ENCODE peak calls at places on chromosomes 4 and X, in five cellular contexts. One of them, this sample, is unnamed.

GRCh38 chrX:39652336-39652735 is 445.4 kb downstream of the BCOR start:
- DNase-seq in OCI-LY7: peak; percentile 56
- DNase-seq in kidney epithelial cell: no peak
- DNase-seq in body of pancreas: peak; percentile 20
- DNase-seq in lower lobe of right lung: no peak
- DNase-seq in this sample: no peak

GRCh38 chrX:68571292-68572256 is 72.7 kb downstream of the YIPF6 start:
- DNase-seq in OCI-LY7: no peak
- DNase-seq in kidney epithelial cell: peak; percentile 56
- DNase-seq in body of pancreas: no peak
- DNase-seq in lower lobe of right lung: no peak
- DNase-seq in this sample: peak; percentile 60

GRCh38 chr4:187826725-187827124 is 168.8 kb upstream of the ZFP42 start:
- DNase-seq in lower lobe of right lung: no peak
- DNase-seq in body of pancreas: no peak
- DNase-seq in kidney epithelial cell: no peak
- DNase-seq in OCI-LY7: no peak
- DNase-seq in this sample: no peak

GRCh38 chrX:24494544-24495113 is 29.5 kb downstream of the PDK3 start:
- DNase-seq in kidney epithelial cell: peak; percentile 54
- DNase-seq in body of pancreas: peak; percentile 62
- DNase-seq in OCI-LY7: no peak
- DNase-seq in lower lobe of right lung: no peak
- DNase-seq in this sample: peak; percentile 62

GRCh38 chrX:73068467-73069364 is 10.6 kb downstream of the PABPC1L2A start:
- DNase-seq in lower lobe of right lung: no peak
- DNase-seq in OCI-LY7: no peak
- DNase-seq in body of pancreas: no peak
- DNase-seq in kidney epithelial cell: no peak
- DNase-seq in this sample: no peak

GRCh38 chr4:59455751-59456150 is 1744.4 kb upstream of the ADGRL3 start:
- DNase-seq in kidney epithelial cell: peak; percentile 14
- DNase-seq in lower lobe of right lung: no peak
- DNase-seq in body of pancreas: no peak
- DNase-seq in OCI-LY7: no peak
- DNase-seq in this sample: no peak

GRCh38 chrX:48956728-48957414 is 536 bp downstream of the OTUD5 start:
- DNase-seq in OCI-LY7: no peak
- DNase-seq in kidney epithelial cell: no peak
- DNase-seq in body of pancreas: peak; percentile 20
- DNase-seq in lower lobe of right lung: peak; percentile 47
- DNase-seq in this sample: no peak

GRCh38 chrX:38117485-38117884 is 103.2 kb downstream of the SRPX start:
- DNase-seq in OCI-LY7: no peak
- DNase-seq in kidney epithelial cell: no peak
- DNase-seq in lower lobe of right lung: no peak
- DNase-seq in body of pancreas: peak; percentile 84
- DNase-seq in this sample: peak; percentile 8

GRCh38 chrX:103442536-103442901 is 66.2 kb downstream of the BEX3 start:
- DNase-seq in body of pancreas: no peak
- DNase-seq in lower lobe of right lung: no peak
- DNase-seq in kidney epithelial cell: no peak
- DNase-seq in OCI-LY7: no peak
- DNase-seq in this sample: no peak

GRCh38 chr4:2135083-2135482 is 76.0 kb downstream of the NAT8L start:
- DNase-seq in body of pancreas: no peak
- DNase-seq in OCI-LY7: no peak
- DNase-seq in lower lobe of right lung: no peak
- DNase-seq in kidney epithelial cell: no peak
- DNase-seq in this sample: peak; percentile 5

GRCh38 chr4:8850830-8851188 is 20.8 kb downstream of the HMX1 start:
- DNase-seq in lower lobe of right lung: peak; percentile 14
- DNase-seq in OCI-LY7: no peak
- DNase-seq in kidney epithelial cell: no peak
- DNase-seq in body of pancreas: no peak
- DNase-seq in this sample: no peak

GRCh38 chr4:182809417-182810102 is 107.6 kb downstream of the DCTD start:
- DNase-seq in lower lobe of right lung: no peak
- DNase-seq in body of pancreas: peak; percentile 49
- DNase-seq in kidney epithelial cell: no peak
- DNase-seq in OCI-LY7: no peak
- DNase-seq in this sample: no peak

GRCh38 chrX:85084770-85085393 is 81.2 kb downstream of the APOOL start:
- DNase-seq in kidney epithelial cell: peak; percentile 2
- DNase-seq in body of pancreas: peak; percentile 23
- DNase-seq in OCI-LY7: peak; percentile 33
- DNase-seq in lower lobe of right lung: no peak
- DNase-seq in this sample: no peak

GRCh38 chrX:81168391-81168790 is 33.3 kb downstream of the HMGN5 start:
- DNase-seq in body of pancreas: no peak
- DNase-seq in OCI-LY7: no peak
- DNase-seq in lower lobe of right lung: no peak
- DNase-seq in kidney epithelial cell: no peak
- DNase-seq in this sample: no peak

GRCh38 chrX:13085533-13085932 is 41.1 kb upstream of the FAM9C start:
- DNase-seq in OCI-LY7: peak; percentile 61
- DNase-seq in kidney epithelial cell: no peak
- DNase-seq in lower lobe of right lung: no peak
- DNase-seq in body of pancreas: no peak
- DNase-seq in this sample: no peak

GRCh38 chr4:63717384-63717783 is 691.9 kb downstream of the TECRL start:
- DNase-seq in kidney epithelial cell: peak; percentile 5
- DNase-seq in lower lobe of right lung: no peak
- DNase-seq in body of pancreas: no peak
- DNase-seq in OCI-LY7: no peak
- DNase-seq in this sample: peak; percentile 25

GRCh38 chrX:40318076-40318475 is 220.3 kb upstream of the BCOR start:
- DNase-seq in body of pancreas: no peak
- DNase-seq in lower lobe of right lung: no peak
- DNase-seq in kidney epithelial cell: no peak
- DNase-seq in OCI-LY7: no peak
- DNase-seq in this sample: no peak

GRCh38 chrX:22748093-22748999 is 251.4 kb upstream of the DDX53 start:
- DNase-seq in kidney epithelial cell: no peak
- DNase-seq in body of pancreas: peak; percentile 55
- DNase-seq in OCI-LY7: peak; percentile 39
- DNase-seq in lower lobe of right lung: no peak
- DNase-seq in this sample: no peak

GRCh38 chrX:108271397-108271787 is 166.8 kb downstream of the COL4A6 start:
- DNase-seq in kidney epithelial cell: no peak
- DNase-seq in OCI-LY7: no peak
- DNase-seq in body of pancreas: peak; percentile 12
- DNase-seq in lower lobe of right lung: no peak
- DNase-seq in this sample: no peak

GRCh38 chrX:78024349-78025108 is 55.1 kb upstream of the PGAM4 start:
- DNase-seq in lower lobe of right lung: peak; percentile 52
- DNase-seq in body of pancreas: peak; percentile 79
- DNase-seq in OCI-LY7: peak; percentile 25
- DNase-seq in kidney epithelial cell: no peak
- DNase-seq in this sample: no peak

GRCh38 chrX:413322-414201 is 26.9 kb upstream of the PPP2R3B start:
- DNase-seq in lower lobe of right lung: no peak
- DNase-seq in kidney epithelial cell: no peak
- DNase-seq in OCI-LY7: no peak
- DNase-seq in body of pancreas: no peak
- DNase-seq in this sample: peak; percentile 43

GRCh38 chrX:27444093-27444908 is 18.8 kb downstream of the PPP4R3C start:
- DNase-seq in lower lobe of right lung: no peak
- DNase-seq in OCI-LY7: no peak
- DNase-seq in body of pancreas: peak; percentile 29
- DNase-seq in kidney epithelial cell: no peak
- DNase-seq in this sample: no peak

GRCh38 chrX:119948381-119948780 is 4.8 kb upstream of the NKAP start:
- DNase-seq in OCI-LY7: no peak
- DNase-seq in lower lobe of right lung: no peak
- DNase-seq in kidney epithelial cell: no peak
- DNase-seq in body of pancreas: no peak
- DNase-seq in this sample: no peak

GRCh38 chr4:67615119-67615518 is 56.6 kb downstream of the STAP1 start:
- DNase-seq in kidney epithelial cell: no peak
- DNase-seq in body of pancreas: no peak
- DNase-seq in lower lobe of right lung: no peak
- DNase-seq in OCI-LY7: no peak
- DNase-seq in this sample: no peak

GRCh38 chr4:25441519-25442117 is 64.6 kb downstream of the ANAPC4 start:
- DNase-seq in lower lobe of right lung: peak; percentile 63
- DNase-seq in kidney epithelial cell: peak; percentile 39
- DNase-seq in OCI-LY7: peak; percentile 54
- DNase-seq in body of pancreas: peak; percentile 64
- DNase-seq in this sample: peak; percentile 22

GRCh38 chr4:67332627-67333026 is 212.7 kb downstream of the CENPC start:
- DNase-seq in lower lobe of right lung: no peak
- DNase-seq in body of pancreas: no peak
- DNase-seq in OCI-LY7: peak; percentile 6
- DNase-seq in kidney epithelial cell: no peak
- DNase-seq in this sample: no peak

GRCh38 chr4:69965628-69966027 is at the start of gene CSN2:
- DNase-seq in OCI-LY7: no peak
- DNase-seq in body of pancreas: no peak
- DNase-seq in kidney epithelial cell: no peak
- DNase-seq in lower lobe of right lung: no peak
- DNase-seq in this sample: no peak

GRCh38 chr4:38163216-38164006 is 203.2 kb downstream of the PTTG2 start:
- DNase-seq in OCI-LY7: no peak
- DNase-seq in kidney epithelial cell: peak; percentile 83
- DNase-seq in body of pancreas: peak; percentile 23
- DNase-seq in lower lobe of right lung: no peak
- DNase-seq in this sample: peak; percentile 60

GRCh38 chrX:10095698-10096432 is 60.9 kb upstream of the CLCN4 start:
- DNase-seq in body of pancreas: no peak
- DNase-seq in kidney epithelial cell: no peak
- DNase-seq in lower lobe of right lung: no peak
- DNase-seq in OCI-LY7: no peak
- DNase-seq in this sample: no peak

GRCh38 chrX:10101269-10101668 is 55.5 kb upstream of the CLCN4 start:
- DNase-seq in body of pancreas: peak; percentile 40
- DNase-seq in OCI-LY7: no peak
- DNase-seq in kidney epithelial cell: no peak
- DNase-seq in lower lobe of right lung: no peak
- DNase-seq in this sample: no peak

GRCh38 chrX:10098235-10098819 is 58.4 kb upstream of the CLCN4 start:
- DNase-seq in OCI-LY7: peak; percentile 77
- DNase-seq in lower lobe of right lung: no peak
- DNase-seq in body of pancreas: no peak
- DNase-seq in kidney epithelial cell: no peak
- DNase-seq in this sample: no peak

GRCh38 chrX:10102046-10102704 is 54.6 kb upstream of the CLCN4 start:
- DNase-seq in OCI-LY7: no peak
- DNase-seq in kidney epithelial cell: no peak
- DNase-seq in lower lobe of right lung: no peak
- DNase-seq in body of pancreas: peak; percentile 78
- DNase-seq in this sample: no peak

DNA sequence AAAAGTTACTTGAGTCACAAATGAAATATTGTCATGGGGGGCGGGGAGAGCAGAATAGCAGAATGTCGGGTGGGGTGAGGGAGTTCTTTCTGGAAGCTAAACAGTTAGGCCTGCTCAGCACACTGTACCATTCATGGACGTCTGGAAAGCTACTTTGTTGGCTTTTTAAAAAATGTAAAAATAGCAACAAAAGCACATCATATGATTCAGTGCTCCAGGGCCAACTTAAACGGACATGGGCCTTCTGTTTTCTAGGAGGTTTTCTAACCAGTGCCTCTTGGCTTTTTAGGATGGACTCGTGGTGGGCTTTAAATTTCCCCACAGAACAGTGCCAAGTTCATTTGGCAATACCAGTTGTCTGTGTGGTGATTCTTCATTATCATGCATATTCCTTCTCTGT is 57.4 kb upstream of the CLCN4 start:
- DNase-seq in body of pancreas: no peak
- DNase-seq in lower lobe of right lung: no peak
- DNase-seq in kidney epithelial cell: no peak
- DNase-seq in OCI-LY7: no peak
- DNase-seq in this sample: no peak
- H3K4me3 ChIP-seq in body of pancreas: no peak overlapping the region
- H3K4me3 ChIP-seq in lower lobe of right lung: peak overlapping the region; percentile 41
- H3K4me3 ChIP-seq in kidney epithelial cell: no peak overlapping the region
- H3K4me3 ChIP-seq in OCI-LY7: peak overlapping the region; percentile 70
- H3K4me3 ChIP-seq in this sample: no peak overlapping the region

DNA sequence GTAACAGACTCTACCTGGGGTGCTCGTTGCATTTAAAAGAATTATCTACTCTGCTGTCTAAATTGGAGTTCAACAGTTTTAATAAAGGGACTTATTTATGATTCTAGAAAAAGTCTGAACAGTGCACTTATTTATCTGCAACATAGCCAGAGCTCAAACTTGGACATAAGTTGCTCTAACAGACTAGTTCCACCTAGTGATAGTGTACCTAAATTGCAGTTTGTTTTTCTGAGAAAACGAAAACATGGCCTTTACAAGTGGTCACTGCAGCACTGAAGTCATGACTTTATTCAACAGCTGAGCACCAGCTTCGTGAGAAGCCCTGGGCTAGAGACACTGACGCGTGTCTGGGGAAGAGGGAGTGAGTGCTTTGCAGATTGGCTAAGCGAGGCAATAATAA is 77.3 kb upstream of the IGSF1 start:
- DNase-seq in body of pancreas: no peak
- DNase-seq in kidney epithelial cell: no peak
- DNase-seq in OCI-LY7: no peak
- DNase-seq in lower lobe of right lung: no peak
- DNase-seq in this sample: no peak
- TF ChIP-seq CTCF in body of pancreas: peak; percentile 42
- TF ChIP-seq CTCF in kidney epithelial cell: no peak
- TF ChIP-seq CTCF in OCI-LY7: no peak
- TF ChIP-seq CTCF in lower lobe of right lung: no peak
- TF ChIP-seq CTCF in this sample: no peak

GRCh38 chr4:136664988-136665387 is 867.3 kb downstream of the PCDH18 start:
- DNase-seq in OCI-LY7: no peak
- DNase-seq in body of pancreas: no peak
- DNase-seq in lower lobe of right lung: no peak
- DNase-seq in kidney epithelial cell: no peak
- DNase-seq in this sample: no peak

GRCh38 chr4:136662539-136662938 is 869.8 kb downstream of the PCDH18 start:
- DNase-seq in OCI-LY7: no peak
- DNase-seq in lower lobe of right lung: no peak
- DNase-seq in body of pancreas: no peak
- DNase-seq in kidney epithelial cell: no peak
- DNase-seq in this sample: no peak
- H3K4me3 ChIP-seq in OCI-LY7: no peak overlapping the region
- H3K4me3 ChIP-seq in lower lobe of right lung: no peak overlapping the region
- H3K4me3 ChIP-seq in body of pancreas: no peak overlapping the region
- H3K4me3 ChIP-seq in kidney epithelial cell: no peak overlapping the region
- H3K4me3 ChIP-seq in this sample: no peak overlapping the region

GRCh38 chr4:144954224-144954623 is 143.8 kb downstream of the ANAPC10 start:
- DNase-seq in OCI-LY7: no peak
- DNase-seq in lower lobe of right lung: no peak
- DNase-seq in kidney epithelial cell: no peak
- DNase-seq in body of pancreas: no peak
- DNase-seq in this sample: no peak

DNA sequence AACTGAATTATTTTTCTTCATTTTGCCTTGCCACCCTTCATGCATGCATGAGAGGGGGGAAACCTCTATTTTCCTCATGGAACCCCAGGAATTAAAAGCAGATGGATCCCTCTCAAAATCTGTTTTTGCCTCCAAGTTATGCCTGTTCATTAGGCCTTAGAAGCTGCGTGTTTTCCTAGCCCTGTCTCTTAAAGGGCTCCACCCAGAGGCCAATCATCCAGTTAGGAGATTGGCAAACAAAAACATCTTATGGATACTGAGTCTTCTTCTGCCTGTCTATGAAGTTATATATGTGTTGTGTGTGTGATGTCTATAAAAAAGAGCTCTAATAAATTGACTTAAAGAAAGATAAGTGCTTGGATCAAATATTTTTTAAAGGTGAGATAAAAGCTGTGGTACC is 142.9 kb downstream of the ANAPC10 start:
- DNase-seq in body of pancreas: no peak
- DNase-seq in lower lobe of right lung: no peak
- DNase-seq in OCI-LY7: no peak
- DNase-seq in kidney epithelial cell: no peak
- DNase-seq in this sample: no peak
- TF ChIP-seq CTCF in body of pancreas: no peak
- TF ChIP-seq CTCF in lower lobe of right lung: no peak
- TF ChIP-seq CTCF in OCI-LY7: peak; percentile 53
- TF ChIP-seq CTCF in kidney epithelial cell: no peak
- TF ChIP-seq CTCF in this sample: no peak